ENCODE peak calls at places on chromosomes 12 and 14, in seven cellular contexts. A is GM23338, Z is hepatocyte, W is HCT116, J is OCI-LY7, V is PC-9, H is MM.1S. B is an unnamed sample. For H3K9me2 and H4K20me1, the result is how much of the 10 kb centered on the place peaks cover.

GRCh38 chr12:115947696-115948062 is 329.8 kb downstream of the MED13L start:
- DNase-seq in J (no peak), V (no peak), W (no peak), A (no peak), H (no peak), Z (no peak), B (no peak)

GRCh38 chr14:24240110-24240918 is 2.1 kb downstream of the TINF2 start:
- DNase-seq in Z (no peak), J (no peak), A (no peak), W (no peak), V (no peak), H (no peak), B (no peak)

GRCh38 chr12:79652521-79652920 is 38.2 kb downstream of the PAWR start:
- DNase-seq in J (no peak), V (no peak), H (no peak), A (no peak), Z (no peak), W (no peak), B (no peak)

GRCh38 chr12:104620761-104621531 is 164.2 kb downstream of the CHST11 start:
- DNase-seq in W (no peak), J (no peak), V (no peak), A (no peak), Z (no peak), H (no peak), B (no peak)

GRCh38 chr14:23926543-23926942 is 27.0 kb upstream of the DHRS4 start:
- DNase-seq in W (no peak), Z (no peak), H (no peak), V (no peak), A (no peak), J (no peak), B (no peak)

GRCh38 chr14:21036746-21037145 is 2.1 kb upstream of the RNASE13 start:
- DNase-seq in V (peak), J (no peak), A (no peak), H (no peak), W (no peak), Z (no peak), B (peak)

GRCh38 chr12:47977046-47977771 is 13.8 kb downstream of the TMEM106C start:
- DNase-seq in J (no peak), V (no peak), Z (no peak), A (no peak), W (no peak), H (no peak), B (no peak)

GRCh38 chr14:90356925-90357324 is 25.2 kb upstream of the NRDE2 start:
- DNase-seq in W (no peak), H (no peak), A (no peak), V (no peak), J (no peak), Z (no peak), B (no peak)

GRCh38 chr12:34399631-34400422 is 377.5 kb downstream of the ALG10 start:
- DNase-seq in V (no peak), A (no peak), H (no peak), J (no peak), W (no peak), Z (peak), B (no peak)

GRCh38 chr12:90622431-90622830 is 332.5 kb downstream of the CCER1 start:
- DNase-seq in H (no peak), Z (no peak), V (no peak), A (no peak), J (no peak), W (no peak), B (no peak)

GRCh38 chr14:104075530-104076151 is 9.9 kb upstream of the ASPG start:
- DNase-seq in Z (peak), J (peak), W (no peak), A (peak), H (no peak), V (no peak), B (peak)

GRCh38 chr12:50074936-50075807 is 10.0 kb upstream of the SMARCD1 start:
- DNase-seq in J (peak), V (peak), Z (peak), A (peak), H (peak), W (peak), B (peak)

GRCh38 chr14:71620401-71620800 is 311.8 kb upstream of the RGS6 start:
- DNase-seq in V (no peak), W (no peak), H (no peak), J (no peak), A (no peak), Z (no peak), B (peak)

GRCh38 chr12:46071769-46072624 is 81.6 kb upstream of the SCAF11 start:
- DNase-seq in V (peak), W (peak), H (peak), Z (peak), J (peak), A (peak), B (peak)

GRCh38 chr14:104344815-104345214 is 206.4 kb downstream of the KIF26A start:
- DNase-seq in H (no peak), W (no peak), V (no peak), A (no peak), J (no peak), Z (no peak), B (peak)

GRCh38 chr12:25388216-25388615 is 137.5 kb upstream of the KRAS start:
- DNase-seq in V (no peak), H (no peak), W (no peak), J (no peak), Z (no peak), A (no peak), B (peak)

GRCh38 chr14:75497191-75497590 is 25.1 kb upstream of the BATF start:
- DNase-seq in Z (no peak), A (no peak), W (no peak), V (no peak), J (no peak), H (no peak), B (no peak)

GRCh38 chr12:128944956-128945355 is 91.7 kb downstream of the GLT1D1 start:
- DNase-seq in W (no peak), A (no peak), H (no peak), Z (no peak), J (no peak), V (no peak), B (no peak)

GRCh38 chr12:128938886-128939285 is 85.6 kb downstream of the GLT1D1 start:
- DNase-seq in H (no peak), Z (peak), J (no peak), W (no peak), A (no peak), V (no peak), B (no peak)

GRCh38 chr12:128940974-128941373 is 87.7 kb downstream of the GLT1D1 start:
- DNase-seq in A (no peak), J (no peak), V (no peak), Z (no peak), W (no peak), H (no peak), B (no peak)

GRCh38 chr12:128942960-128943477 is 89.7 kb downstream of the GLT1D1 start:
- DNase-seq in A (no peak), W (no peak), H (no peak), J (no peak), V (no peak), Z (no peak), B (no peak)

GRCh38 chr12:128940090-128940888 is 87.0 kb downstream of the GLT1D1 start:
- DNase-seq in H (no peak), Z (no peak), W (no peak), J (no peak), V (no peak), A (peak), B (no peak)
- H3K9me2 ChIP-seq in H (under half), Z (under half), W (under half), J (under half), V (under half), A (under half), B (under half)

GRCh38 chr12:56670836-56671235 is 17.2 kb downstream of the PTGES3 start:
- DNase-seq in J (no peak), H (no peak), Z (no peak), A (no peak), W (no peak), V (peak), B (no peak)
- H4K20me1 ChIP-seq in J (under half), H (under half), Z (under half), A (under half), W (half or more), V (half or more), B (under half)

DNA sequence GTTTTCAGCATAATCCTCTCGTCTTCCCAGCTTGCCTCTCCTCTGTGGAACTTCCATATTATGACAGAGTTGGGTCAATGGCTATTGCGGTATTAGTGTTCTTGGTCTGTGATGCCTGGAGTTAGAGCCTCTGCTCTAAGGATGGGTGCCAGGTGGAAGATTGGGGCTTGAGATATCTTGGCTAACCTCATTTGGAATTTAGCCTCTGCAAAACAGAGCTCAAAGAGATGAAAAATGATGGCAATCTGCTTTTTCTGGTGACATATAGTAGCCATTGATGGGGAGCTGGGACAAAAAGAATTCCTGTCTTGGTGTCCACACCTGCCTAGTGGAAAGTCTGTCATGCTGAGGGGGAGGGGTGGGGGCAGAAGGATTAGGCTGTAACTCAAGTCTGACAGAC is 152.1 kb downstream of the RPL10L start:
- DNase-seq in J (no peak), A (no peak), V (no peak), W (no peak), Z (no peak), H (no peak), B (no peak)
- H3K9me2 ChIP-seq in J (under half), A (under half), V (under half), W (under half), Z (under half), H (under half), B (under half)

GRCh38 chr12:57133013-57133569 is 4.8 kb downstream of the LRP1 start:
- DNase-seq in H (no peak), V (no peak), J (no peak), A (peak), Z (no peak), W (no peak), B (no peak)

GRCh38 chr12:57135487-57135886 is 7.2 kb downstream of the LRP1 start:
- DNase-seq in A (peak), W (no peak), V (no peak), J (no peak), H (no peak), Z (peak), B (no peak)

GRCh38 chr12:57135939-57136338 is 7.7 kb downstream of the LRP1 start:
- DNase-seq in J (no peak), V (no peak), Z (peak), W (no peak), A (peak), H (no peak), B (no peak)

GRCh38 chr12:57133916-57134315 is 5.6 kb downstream of the LRP1 start:
- DNase-seq in J (no peak), H (no peak), A (no peak), W (no peak), Z (no peak), V (no peak), B (no peak)

DNA sequence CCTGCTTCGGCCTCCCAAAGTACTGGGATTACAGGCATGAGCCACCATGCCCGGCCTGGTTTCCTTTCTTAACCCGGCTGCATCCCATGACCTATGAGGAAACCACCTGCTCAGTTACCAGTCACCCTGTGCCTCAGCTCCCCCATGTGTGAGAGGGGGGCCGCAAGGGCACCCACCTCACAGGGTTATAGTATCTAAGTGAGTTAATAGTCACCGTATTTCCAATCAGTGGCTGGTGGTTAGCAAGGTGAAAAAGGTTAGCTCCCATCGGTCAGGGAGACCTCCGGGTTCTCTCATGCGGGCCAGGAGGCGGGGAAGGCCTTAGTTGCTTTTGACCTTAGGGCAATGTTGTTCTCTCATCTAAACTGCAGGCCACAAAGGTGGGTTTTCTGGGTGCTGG is 6.7 kb downstream of the LRP1 start:
- DNase-seq in Z (no peak), H (no peak), W (no peak), V (no peak), A (no peak), J (no peak), B (no peak)
- H4K20me1 ChIP-seq in Z (under half), H (under half), W (under half), V (under half), A (under half), J (under half), B (under half)

GRCh38 chr12:32181498-32182175 is 75.0 kb downstream of the BICD1 start:
- DNase-seq in W (no peak), Z (peak), A (no peak), H (no peak), V (no peak), J (no peak), B (no peak)
- H3K9me2 ChIP-seq in W (under half), Z (under half), A (under half), H (under half), V (under half), J (under half), B (under half)

B was measured in PC-3.